ENCODE peak calls at places on chromosomes 6 and 20, in four cellular contexts. One of them, this sample, is unnamed.

GRCh38 chr20:24109008-24109407 is 120.4 kb upstream of the GGTLC1 start:
- DNase-seq in right lobe of liver: peak
- DNase-seq in ovary: no peak
- DNase-seq in fibroblast of villous mesenchyme: no peak
- DNase-seq in this sample: no peak

GRCh38 chr6:19599813-19600464 is 237.2 kb upstream of the ID4 start:
- DNase-seq in right lobe of liver: no peak
- DNase-seq in ovary: no peak
- DNase-seq in fibroblast of villous mesenchyme: no peak
- DNase-seq in this sample: no peak

GRCh38 chr20:39986231-39986904 is 702.7 kb downstream of the MAFB start:
- DNase-seq in right lobe of liver: peak
- DNase-seq in ovary: peak
- DNase-seq in fibroblast of villous mesenchyme: peak
- DNase-seq in this sample: peak

GRCh38 chr6:68726307-68726706 is 91.2 kb downstream of the ADGRB3 start:
- DNase-seq in right lobe of liver: no peak
- DNase-seq in ovary: no peak
- DNase-seq in fibroblast of villous mesenchyme: no peak
- DNase-seq in this sample: no peak

GRCh38 chr6:112016335-112016734 is 37.6 kb upstream of the CCN6 start:
- DNase-seq in right lobe of liver: no peak
- DNase-seq in ovary: no peak
- DNase-seq in fibroblast of villous mesenchyme: peak
- DNase-seq in this sample: peak

GRCh38 chr6:39593644-39594043 is 131.6 kb downstream of the KIF6 start:
- DNase-seq in right lobe of liver: no peak
- DNase-seq in ovary: no peak
- DNase-seq in fibroblast of villous mesenchyme: no peak
- DNase-seq in this sample: no peak

GRCh38 chr6:108535079-108535742 is 25.5 kb upstream of the FOXO3 start:
- DNase-seq in right lobe of liver: no peak
- DNase-seq in ovary: no peak
- DNase-seq in fibroblast of villous mesenchyme: no peak
- DNase-seq in this sample: no peak

GRCh38 chr6:151242420-151242841 is 2.7 kb downstream of the AKAP12 start:
- DNase-seq in right lobe of liver: no peak
- DNase-seq in ovary: peak
- DNase-seq in fibroblast of villous mesenchyme: no peak
- DNase-seq in this sample: peak

GRCh38 chr6:81750201-81750600 is 2.3 kb downstream of the TENT5A start:
- DNase-seq in right lobe of liver: no peak
- DNase-seq in ovary: no peak
- DNase-seq in fibroblast of villous mesenchyme: no peak
- DNase-seq in this sample: no peak

GRCh38 chr6:32643904-32644303 is 6.7 kb downstream of the HLA-DQA1 start:
- DNase-seq in right lobe of liver: no peak
- DNase-seq in ovary: no peak
- DNase-seq in fibroblast of villous mesenchyme: no peak
- DNase-seq in this sample: no peak

GRCh38 chr20:19397676-19398075 is 185.2 kb downstream of the SLC24A3 start:
- DNase-seq in right lobe of liver: no peak
- DNase-seq in ovary: no peak
- DNase-seq in fibroblast of villous mesenchyme: no peak
- DNase-seq in this sample: peak

GRCh38 chr20:34111057-34111711 is 859 bp downstream of the EIF2S2 start:
- DNase-seq in right lobe of liver: no peak
- DNase-seq in ovary: no peak
- DNase-seq in fibroblast of villous mesenchyme: peak
- DNase-seq in this sample: peak

GRCh38 chr6:17519120-17519519 is 81.0 kb upstream of the FAM8A1 start:
- DNase-seq in right lobe of liver: no peak
- DNase-seq in ovary: no peak
- DNase-seq in fibroblast of villous mesenchyme: no peak
- DNase-seq in this sample: no peak

GRCh38 chr20:16615199-16615598 is 42.0 kb upstream of the KIF16B start:
- DNase-seq in right lobe of liver: no peak
- DNase-seq in ovary: peak
- DNase-seq in fibroblast of villous mesenchyme: peak
- DNase-seq in this sample: peak

GRCh38 chr6:150813993-150814359 is 51.5 kb upstream of the MTHFD1L start:
- DNase-seq in right lobe of liver: no peak
- DNase-seq in ovary: no peak
- DNase-seq in fibroblast of villous mesenchyme: no peak
- DNase-seq in this sample: peak

GRCh38 chr6:169529931-169530761 is 171.7 kb downstream of the WDR27 start:
- DNase-seq in right lobe of liver: peak
- DNase-seq in ovary: no peak
- DNase-seq in fibroblast of villous mesenchyme: peak
- DNase-seq in this sample: no peak

GRCh38 chr20:1965520-1966278 is 28.2 kb downstream of the PDYN start:
- DNase-seq in right lobe of liver: peak
- DNase-seq in ovary: peak
- DNase-seq in fibroblast of villous mesenchyme: peak
- DNase-seq in this sample: peak

GRCh38 chr6:155786528-155786927 is 330.9 kb upstream of the NOX3 start:
- DNase-seq in right lobe of liver: no peak
- DNase-seq in ovary: no peak
- DNase-seq in fibroblast of villous mesenchyme: no peak
- DNase-seq in this sample: no peak

GRCh38 chr6:157893238-157893637 is 70.2 kb downstream of the SNX9 start:
- DNase-seq in right lobe of liver: no peak
- DNase-seq in ovary: no peak
- DNase-seq in fibroblast of villous mesenchyme: no peak
- DNase-seq in this sample: no peak

GRCh38 chr20:10762216-10762615 is 88.4 kb upstream of the JAG1 start:
- DNase-seq in right lobe of liver: no peak
- DNase-seq in ovary: no peak
- DNase-seq in fibroblast of villous mesenchyme: no peak
- DNase-seq in this sample: peak

GRCh38 chr20:10758446-10758845 is 84.6 kb upstream of the JAG1 start:
- DNase-seq in right lobe of liver: no peak
- DNase-seq in ovary: no peak
- DNase-seq in fibroblast of villous mesenchyme: no peak
- DNase-seq in this sample: peak

GRCh38 chr20:10761786-10762185 is 88.0 kb upstream of the JAG1 start:
- DNase-seq in right lobe of liver: no peak
- DNase-seq in ovary: no peak
- DNase-seq in fibroblast of villous mesenchyme: peak
- DNase-seq in this sample: peak

GRCh38 chr20:10763117-10763516 is 89.3 kb upstream of the JAG1 start:
- DNase-seq in right lobe of liver: no peak
- DNase-seq in ovary: no peak
- DNase-seq in fibroblast of villous mesenchyme: no peak
- DNase-seq in this sample: peak

GRCh38 chr20:10761232-10761631 is 87.4 kb upstream of the JAG1 start:
- DNase-seq in right lobe of liver: no peak
- DNase-seq in ovary: no peak
- DNase-seq in fibroblast of villous mesenchyme: peak
- DNase-seq in this sample: peak
- H3K4me3 ChIP-seq in right lobe of liver: no peak
- H3K4me3 ChIP-seq in ovary: no peak
- H3K4me3 ChIP-seq in fibroblast of villous mesenchyme: no peak
- H3K4me3 ChIP-seq in this sample: no peak

GRCh38 chr6:401239-401993 is 9.9 kb downstream of the IRF4 start:
- DNase-seq in right lobe of liver: no peak
- DNase-seq in ovary: no peak
- DNase-seq in fibroblast of villous mesenchyme: no peak
- DNase-seq in this sample: no peak
- TF ChIP-seq CTCF in right lobe of liver: no peak
- TF ChIP-seq CTCF in ovary: no peak
- TF ChIP-seq CTCF in fibroblast of villous mesenchyme: no peak
- TF ChIP-seq CTCF in this sample: no peak

GRCh38 chr6:10407018-10407673 is 7.7 kb downstream of the TFAP2A start:
- DNase-seq in right lobe of liver: no peak
- DNase-seq in ovary: no peak
- DNase-seq in fibroblast of villous mesenchyme: no peak
- DNase-seq in this sample: no peak
- H3K4me3 ChIP-seq in right lobe of liver: no peak
- H3K4me3 ChIP-seq in ovary: no peak
- H3K4me3 ChIP-seq in fibroblast of villous mesenchyme: no peak
- H3K4me3 ChIP-seq in this sample: no peak

DNA sequence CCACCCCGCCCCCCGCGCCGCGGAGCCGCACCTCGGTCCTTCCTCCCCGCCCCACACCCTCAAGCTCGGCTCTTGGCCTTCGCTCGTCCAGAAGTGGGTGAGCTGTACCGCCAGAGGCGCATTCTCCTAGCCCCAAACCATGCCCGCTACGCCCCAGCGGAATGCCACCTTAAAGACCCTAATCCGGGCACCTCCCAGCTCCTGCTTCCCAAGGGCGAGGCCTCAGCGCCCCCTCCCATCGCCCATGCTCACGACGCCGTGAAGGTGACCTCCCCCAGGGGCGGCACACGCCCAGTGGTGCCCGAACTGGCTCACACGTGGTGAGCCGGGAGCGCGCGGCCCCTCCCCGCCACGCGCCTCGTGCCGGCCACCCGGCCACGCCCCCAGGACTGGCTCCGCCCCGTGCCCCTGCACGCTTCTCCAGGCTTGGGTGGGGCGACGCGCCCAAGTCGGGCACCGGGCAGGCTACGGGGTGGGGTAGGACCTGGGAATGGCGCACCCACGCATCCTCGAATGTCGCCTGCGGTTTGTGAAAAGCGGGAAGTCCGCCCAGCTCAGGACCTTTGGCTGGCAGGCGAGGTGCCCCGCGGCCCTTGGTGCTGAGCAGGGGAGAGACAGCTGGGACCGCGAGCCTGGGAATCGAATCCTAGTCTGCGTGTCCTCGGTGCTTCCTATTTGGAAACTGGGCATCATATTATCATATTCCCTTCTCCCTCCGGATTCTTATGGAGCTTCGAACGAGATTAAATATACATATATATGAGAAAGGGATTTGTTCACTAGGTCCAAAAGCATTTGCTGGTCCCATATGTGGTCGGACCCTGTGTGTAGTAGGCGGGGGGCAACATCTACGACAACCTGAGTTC is 942 bp upstream of the SOX12 start:
- DNase-seq in right lobe of liver: peak
- DNase-seq in ovary: peak
- DNase-seq in fibroblast of villous mesenchyme: peak
- DNase-seq in this sample: peak
- TF ChIP-seq CTCF in right lobe of liver: peak
- TF ChIP-seq CTCF in ovary: no peak
- TF ChIP-seq CTCF in fibroblast of villous mesenchyme: peak
- TF ChIP-seq CTCF in this sample: peak